ENCODE peak calls at places on chromosomes 13 and 19, in five cellular contexts. X is heart right ventricle, B is neural crest cell, U is PC-9, W is foreskin fibroblast. S is an unnamed sample.

GRCh38 chr19:4373601-4374441 is 26.5 kb downstream of the SH3GL1 start:
- DNase-seq in X (peak; percentile 55), B (no peak), U (no peak), W (peak; percentile 77), S (no peak)

GRCh38 chr13:42075517-42075916 is 27.1 kb downstream of the DGKH start:
- DNase-seq in X (no peak), B (no peak), U (no peak), W (no peak), S (no peak)

GRCh38 chr13:38944219-38944618 is 46.4 kb downstream of the STOML3 start:
- DNase-seq in X (no peak), B (no peak), U (no peak), W (no peak), S (no peak)

GRCh38 chr19:3270908-3271307 is 46.4 kb downstream of the CELF5 start:
- DNase-seq in X (no peak), B (peak; percentile 62), U (no peak), W (peak; percentile 68), S (peak; percentile 77)

GRCh38 chr13:96473463-96474157 is 383.7 kb downstream of the HS6ST3 start:
- DNase-seq in X (no peak), B (no peak), U (no peak), W (no peak), S (no peak)

GRCh38 chr19:15550847-15551182 is 42.5 kb downstream of the CYP4F22 start:
- DNase-seq in X (no peak), B (no peak), U (no peak), W (peak; percentile 3), S (no peak)

GRCh38 chr19:44066305-44066704 is 5.7 kb upstream of the ZNF284 start:
- DNase-seq in X (no peak), B (no peak), U (no peak), W (no peak), S (no peak)

GRCh38 chr13:74288361-74288911 is 154.2 kb upstream of the KLF12 start:
- DNase-seq in X (peak; percentile 53), B (peak; percentile 14), U (no peak), W (peak; percentile 27), S (peak; percentile 18)

GRCh38 chr19:14536926-14537692 is 7.7 kb downstream of the TECR start:
- DNase-seq in X (peak; percentile 83), B (peak; percentile 44), U (peak; percentile 91), W (peak; percentile 52), S (peak; percentile 60)

GRCh38 chr13:99067160-99067985 is 89.5 kb upstream of the DOCK9 start:
- DNase-seq in X (no peak), B (no peak), U (peak; percentile 30), W (peak; percentile 78), S (no peak)

GRCh38 chr19:4390017-4390861 is 10.1 kb downstream of the SH3GL1 start:
- DNase-seq in X (peak; percentile 60), B (no peak), U (no peak), W (peak; percentile 56), S (no peak)

GRCh38 chr19:39515551-39516191 is 732 bp downstream of the SELENOV start:
- DNase-seq in X (no peak), B (no peak), U (no peak), W (no peak), S (no peak)

GRCh38 chr13:114124921-114125320 is 7.5 kb downstream of the RASA3 start:
- DNase-seq in X (no peak), B (no peak), U (no peak), W (peak; percentile 89), S (no peak)

GRCh38 chr13:51154029-51154555 is 43.0 kb upstream of the C13orf42 start:
- DNase-seq in X (no peak), B (no peak), U (no peak), W (peak; percentile 52), S (no peak)

GRCh38 chr19:378706-379105 is 30.2 kb downstream of the C2CD4C start:
- DNase-seq in X (no peak), B (no peak), U (no peak), W (no peak), S (no peak)

GRCh38 chr13:67880916-67881315 is 650.8 kb upstream of the PCDH9 start:
- DNase-seq in X (no peak), B (no peak), U (no peak), W (no peak), S (no peak)

GRCh38 chr13:22278336-22278929 is 607.6 kb downstream of the FGF9 start:
- DNase-seq in X (peak; percentile 55), B (peak; percentile 47), U (peak; percentile 3), W (no peak), S (peak; percentile 68)

GRCh38 chr19:47363758-47364529 is 14.8 kb downstream of the DHX34 start:
- DNase-seq in X (no peak), B (no peak), U (peak; percentile 73), W (peak; percentile 72), S (peak; percentile 47)

GRCh38 chr13:98461525-98462240 is 115.2 kb downstream of the STK24 start:
- DNase-seq in X (no peak), B (no peak), U (no peak), W (no peak), S (no peak)

GRCh38 chr19:58033741-58034475 is at the start of gene ZSCAN1:
- DNase-seq in X (peak; percentile 93), B (peak; percentile 73), U (no peak), W (peak; percentile 98), S (peak; percentile 99)

GRCh38 chr13:92547256-92547655 is 679.4 kb upstream of the GPC6 start:
- DNase-seq in X (no peak), B (no peak), U (no peak), W (peak; percentile 35), S (no peak)

GRCh38 chr13:108859202-108860012 is 230.0 kb downstream of the MYO16 start:
- DNase-seq in X (no peak), B (no peak), U (no peak), W (peak; percentile 85), S (no peak)

GRCh38 chr19:3822683-3823344 is 36.6 kb upstream of the MATK start:
- DNase-seq in X (no peak), B (no peak), U (no peak), W (no peak), S (no peak)

GRCh38 chr13:75494491-75494890 is 12.5 kb upstream of the TBC1D4 start:
- DNase-seq in X (no peak), B (no peak), U (no peak), W (peak; percentile 40), S (no peak)

GRCh38 chr13:103694033-103694432 is 627.8 kb upstream of the SLC10A2 start:
- DNase-seq in X (no peak), B (no peak), U (no peak), W (no peak), S (no peak)

GRCh38 chr13:75223981-75224742 is 257.8 kb downstream of the TBC1D4 start:
- DNase-seq in X (no peak), B (no peak), U (no peak), W (peak; percentile 15), S (peak; percentile 39)

GRCh38 chr13:20116213-20116612 is 44.6 kb downstream of the GJA3 start:
- DNase-seq in X (no peak), B (no peak), U (no peak), W (no peak), S (no peak)

GRCh38 chr19:46648961-46649960 is 11.7 kb downstream of the DACT3 start:
- DNase-seq in X (no peak), B (no peak), U (no peak), W (no peak), S (no peak)

GRCh38 chr13:106721599-106721998 is 153.7 kb upstream of the ARGLU1 start:
- DNase-seq in X (no peak), B (no peak), U (no peak), W (no peak), S (no peak)

GRCh38 chr13:100347941-100348340 is 240.6 kb downstream of the GGACT start:
- DNase-seq in X (no peak), B (no peak), U (peak; percentile 7), W (no peak), S (no peak)

DNA sequence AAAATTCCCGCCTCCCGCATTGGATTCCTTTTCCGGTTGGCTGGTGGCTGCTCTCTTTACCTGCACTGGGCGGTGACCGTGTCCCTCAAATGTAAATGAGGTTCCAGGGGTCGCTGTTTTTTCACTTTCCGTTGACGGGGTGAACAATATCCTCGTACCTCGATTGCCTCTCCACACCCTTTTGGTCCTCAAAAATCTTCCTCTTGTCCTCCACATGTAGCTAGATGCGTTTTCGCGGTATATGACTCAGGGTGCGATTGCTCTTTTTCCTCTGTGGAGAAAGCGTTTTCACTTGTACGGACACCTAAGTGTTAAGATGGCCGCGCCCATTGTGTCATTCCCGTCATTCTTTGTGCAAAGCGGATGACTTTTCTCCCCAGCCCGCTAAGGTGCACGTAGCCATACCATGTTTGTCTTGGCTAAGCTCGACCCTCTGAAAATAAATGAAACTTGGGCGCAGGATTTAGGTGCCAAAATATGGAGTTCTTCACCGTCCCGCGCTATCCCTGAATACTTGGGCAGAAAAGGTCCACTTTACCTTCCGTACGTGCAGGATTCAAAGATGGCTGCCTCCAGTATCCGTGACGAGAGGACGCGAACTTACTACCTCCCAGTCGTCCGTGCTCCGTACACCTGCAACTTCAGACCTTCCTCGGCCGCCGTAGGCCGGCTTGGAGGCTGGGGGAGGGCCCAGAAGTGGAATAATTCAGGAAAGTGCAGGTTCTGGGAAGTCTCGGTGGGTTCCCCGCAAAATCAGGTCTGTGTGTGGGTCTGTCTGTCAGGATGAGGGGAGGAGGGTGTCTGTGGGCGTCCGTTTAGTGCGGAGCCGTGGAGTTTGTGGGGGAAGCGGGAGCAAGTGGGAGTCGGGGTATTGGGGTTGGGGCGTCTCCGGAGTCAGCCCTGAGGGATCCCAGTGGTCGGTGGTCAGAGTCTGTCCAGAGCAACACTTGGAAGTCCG is at the start of gene ZNF613:
- DNase-seq in X (peak; percentile 92), B (peak; percentile 80), U (peak; percentile 89), W (peak; percentile 96), S (peak; percentile 81)
- TF ChIP-seq CTCF in X (no peak), B (peak; percentile 53), U (peak; percentile 55), W (peak; percentile 11), S (no peak)

GRCh38 chr13:31050486-31051400 is 111.0 kb downstream of the HSPH1 start:
- DNase-seq in X (no peak), B (no peak), U (no peak), W (peak; percentile 38), S (no peak)
- TF ChIP-seq CTCF in X (no peak), B (peak; percentile 49), U (no peak), W (no peak), S (no peak)

GRCh38 chr13:29840585-29840984 is 9.8 kb downstream of the UBL3 start:
- DNase-seq in X (no peak), B (no peak), U (no peak), W (no peak), S (no peak)
- TF ChIP-seq CTCF in X (no peak), B (no peak), U (no peak), W (no peak), S (no peak)

DNA sequence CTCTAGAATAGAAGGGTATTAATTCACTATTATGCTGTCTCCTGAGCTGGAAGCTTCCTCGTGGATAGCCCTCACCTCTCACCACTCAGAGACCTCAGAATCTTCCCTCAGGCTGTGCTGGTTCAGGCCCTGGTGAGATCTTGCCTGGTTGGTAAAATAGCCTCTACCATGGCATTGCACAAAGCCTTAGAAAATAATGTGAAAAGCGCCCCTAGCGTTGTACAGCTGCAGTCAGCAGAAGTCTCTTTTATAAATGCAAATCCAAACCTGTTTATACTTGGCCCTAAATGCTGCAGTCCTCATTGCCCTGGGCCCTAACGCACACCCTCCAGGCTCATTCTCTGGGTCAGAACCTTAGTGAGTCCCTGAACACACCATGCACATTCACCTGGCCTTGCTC is 150.9 kb downstream of the KCTD15 start:
- DNase-seq in X (no peak), B (no peak), U (no peak), W (no peak), S (no peak)
- TF ChIP-seq CTCF in X (no peak), B (no peak), U (no peak), W (no peak), S (no peak)

GRCh38 chr13:25062479-25062878 is 33.5 kb upstream of the PABPC3 start:
- DNase-seq in X (no peak), B (no peak), U (no peak), W (no peak), S (no peak)
- TF ChIP-seq CTCF in X (no peak), B (no peak), U (no peak), W (no peak), S (no peak)

GRCh38 chr19:42023943-42024260 is 29.9 kb upstream of the ATP1A3 start:
- DNase-seq in X (no peak), B (no peak), U (no peak), W (no peak), S (no peak)
- TF ChIP-seq CTCF in X (no peak), B (no peak), U (peak; percentile 20), W (no peak), S (no peak)

S was measured in glutamatergic neuron.